ENCODE peak calls at places on chromosomes 5 and 9, in six cellular contexts. L is naive thymus-derived CD8-positive, alpha-beta T cell; R is HuH-7.5; J is substantia nigra; M is Right ventricle myocardium inferior; A is GM19239. B is an unnamed sample.

GRCh38 chr9:136251264-136252115 is 5.9 kb upstream of the QSOX2 start:
- DNase-seq in R (no peak), M (peak), J (no peak), A (no peak), L (no peak), B (no peak)

GRCh38 chr5:15026506-15026905 is 154.9 kb upstream of the ANKH start:
- DNase-seq in A (no peak), J (no peak), M (no peak), L (no peak), R (no peak), B (no peak)

GRCh38 chr5:172035039-172035438 is 28.6 kb upstream of the FBXW11 start:
- DNase-seq in R (no peak), A (peak), L (no peak), J (no peak), M (no peak), B (no peak)

GRCh38 chr5:65144136-65144871 is 337.4 kb downstream of the ADAMTS6 start:
- DNase-seq in M (no peak), J (no peak), L (no peak), R (no peak), A (no peak), B (no peak)

GRCh38 chr5:159536626-159537025 is 206.3 kb upstream of the IL12B start:
- DNase-seq in M (no peak), A (no peak), J (no peak), L (no peak), R (no peak), B (no peak)

GRCh38 chr9:17509698-17510097 is 69.2 kb upstream of the SH3GL2 start:
- DNase-seq in J (no peak), A (no peak), R (no peak), L (no peak), M (no peak), B (no peak)

GRCh38 chr5:75847561-75848021 is 130.4 kb upstream of the POC5 start:
- DNase-seq in L (no peak), R (no peak), M (no peak), A (peak), J (no peak), B (no peak)

GRCh38 chr5:154849261-154849660 is 1.1 kb downstream of the FAXDC2 start:
- DNase-seq in M (no peak), A (no peak), J (no peak), R (no peak), L (no peak), B (no peak)

GRCh38 chr5:91359957-91360609 is 23.0 kb downstream of the ARRDC3 start:
- DNase-seq in R (no peak), A (no peak), J (no peak), L (no peak), M (no peak), B (no peak)

GRCh38 chr9:22079873-22080341 is 70.8 kb upstream of the CDKN2B start:
- DNase-seq in L (no peak), J (no peak), M (peak), R (peak), A (no peak), B (no peak)

GRCh38 chr5:169218862-169219261 is 82.1 kb downstream of the SLIT3 start:
- DNase-seq in J (no peak), M (no peak), A (no peak), R (no peak), L (no peak), B (no peak)

GRCh38 chr9:131214457-131214856 is 61.9 kb downstream of the FAM78A start:
- DNase-seq in R (no peak), L (no peak), J (no peak), A (no peak), M (no peak), B (no peak)

GRCh38 chr5:9726931-9727330 is 96.8 kb upstream of the TAS2R1 start:
- DNase-seq in J (no peak), A (no peak), M (no peak), L (no peak), R (no peak), B (no peak)

GRCh38 chr9:135077497-135078200 is 9.8 kb upstream of the OLFM1 start:
- DNase-seq in M (no peak), A (no peak), J (no peak), L (peak), R (peak), B (no peak)

GRCh38 chr9:34686732-34687131 is 4.3 kb downstream of the CCL19 start:
- DNase-seq in M (no peak), R (no peak), A (no peak), L (no peak), J (no peak), B (no peak)

GRCh38 chr5:160083501-160083900 is 35.7 kb downstream of the PWWP2A start:
- DNase-seq in R (no peak), A (no peak), J (no peak), L (no peak), M (no peak), B (no peak)

GRCh38 chr5:32151198-32151597 is 22.9 kb downstream of the GOLPH3 start:
- DNase-seq in R (no peak), A (no peak), M (no peak), J (no peak), L (no peak), B (no peak)

B was measured in effector CD8-positive, alpha-beta T cell.